ENCODE peak calls at places on chromosomes 6 and 20, in five cellular contexts. One of them, this sample, is unnamed.

GRCh38 chr6:53250137-53250760 is 98.5 kb downstream of the ELOVL5 start:
- DNase-seq in tibial artery: no peak
- DNase-seq in A673: no peak
- DNase-seq in mammary epithelial cell: peak; percentile 66
- DNase-seq in ascending aorta: no peak
- DNase-seq in this sample: peak; percentile 40

GRCh38 chr6:26054659-26054936 is 32.6 kb upstream of the HFE start:
- DNase-seq in tibial artery: no peak
- DNase-seq in A673: no peak
- DNase-seq in mammary epithelial cell: no peak
- DNase-seq in ascending aorta: no peak
- DNase-seq in this sample: no peak

GRCh38 chr6:154995241-154996162 is at the start of gene TIAM2:
- DNase-seq in tibial artery: no peak
- DNase-seq in A673: peak; percentile 30
- DNase-seq in mammary epithelial cell: no peak
- DNase-seq in ascending aorta: no peak
- DNase-seq in this sample: no peak

GRCh38 chr6:74574794-74575193 is 631.1 kb downstream of the COL12A1 start:
- DNase-seq in tibial artery: no peak
- DNase-seq in A673: peak; percentile 65
- DNase-seq in mammary epithelial cell: no peak
- DNase-seq in ascending aorta: no peak
- DNase-seq in this sample: no peak

GRCh38 chr6:17703256-17703694 is 3.5 kb downstream of the NUP153 start:
- DNase-seq in tibial artery: no peak
- DNase-seq in A673: peak; percentile 56
- DNase-seq in mammary epithelial cell: peak; percentile 80
- DNase-seq in ascending aorta: peak; percentile 71
- DNase-seq in this sample: peak; percentile 82

GRCh38 chr6:117338567-117338966 is 73.2 kb downstream of the VGLL2 start:
- DNase-seq in tibial artery: no peak
- DNase-seq in A673: no peak
- DNase-seq in mammary epithelial cell: no peak
- DNase-seq in ascending aorta: no peak
- DNase-seq in this sample: no peak

GRCh38 chr6:81938014-81938761 is 185.7 kb upstream of the TENT5A start:
- DNase-seq in tibial artery: no peak
- DNase-seq in A673: peak; percentile 83
- DNase-seq in mammary epithelial cell: peak; percentile 97
- DNase-seq in ascending aorta: no peak
- DNase-seq in this sample: peak; percentile 99

GRCh38 chr6:157531169-157531985 is 150.4 kb downstream of the ZDHHC14 start:
- DNase-seq in tibial artery: no peak
- DNase-seq in A673: no peak
- DNase-seq in mammary epithelial cell: no peak
- DNase-seq in ascending aorta: no peak
- DNase-seq in this sample: no peak

GRCh38 chr20:36754656-36755222 is 8.8 kb upstream of the NDRG3 start:
- DNase-seq in tibial artery: no peak
- DNase-seq in A673: peak; percentile 63
- DNase-seq in mammary epithelial cell: peak; percentile 53
- DNase-seq in ascending aorta: peak; percentile 67
- DNase-seq in this sample: no peak

GRCh38 chr6:134676307-134677281 is 273.3 kb downstream of the ALDH8A1 start:
- DNase-seq in tibial artery: no peak
- DNase-seq in A673: peak; percentile 83
- DNase-seq in mammary epithelial cell: no peak
- DNase-seq in ascending aorta: no peak
- DNase-seq in this sample: peak; percentile 54

GRCh38 chr20:24437322-24438090 is 31.9 kb upstream of the SYNDIG1 start:
- DNase-seq in tibial artery: no peak
- DNase-seq in A673: no peak
- DNase-seq in mammary epithelial cell: no peak
- DNase-seq in ascending aorta: no peak
- DNase-seq in this sample: no peak

GRCh38 chr6:57435475-57436163 is 118.2 kb downstream of the PRIM2 start:
- DNase-seq in tibial artery: no peak
- DNase-seq in A673: no peak
- DNase-seq in mammary epithelial cell: no peak
- DNase-seq in ascending aorta: no peak
- DNase-seq in this sample: no peak

GRCh38 chr6:111944541-111944940 is 71.3 kb upstream of the FYN start:
- DNase-seq in tibial artery: no peak
- DNase-seq in A673: no peak
- DNase-seq in mammary epithelial cell: no peak
- DNase-seq in ascending aorta: no peak
- DNase-seq in this sample: no peak

GRCh38 chr20:50274570-50275430 is 84.2 kb downstream of the CEBPB start:
- DNase-seq in tibial artery: peak; percentile 91
- DNase-seq in A673: no peak
- DNase-seq in mammary epithelial cell: no peak
- DNase-seq in ascending aorta: peak; percentile 87
- DNase-seq in this sample: no peak

GRCh38 chr20:32052792-32053362 is 835 bp downstream of the HCK start:
- DNase-seq in tibial artery: peak; percentile 76
- DNase-seq in A673: no peak
- DNase-seq in mammary epithelial cell: no peak
- DNase-seq in ascending aorta: peak; percentile 75
- DNase-seq in this sample: no peak

GRCh38 chr6:77173472-77174074 is 289.7 kb downstream of the HTR1B start:
- DNase-seq in tibial artery: no peak
- DNase-seq in A673: no peak
- DNase-seq in mammary epithelial cell: peak; percentile 5
- DNase-seq in ascending aorta: no peak
- DNase-seq in this sample: no peak

GRCh38 chr6:145733770-145734169 is 1.6 kb downstream of the EPM2A start:
- DNase-seq in tibial artery: no peak
- DNase-seq in A673: peak; percentile 49
- DNase-seq in mammary epithelial cell: no peak
- DNase-seq in ascending aorta: no peak
- DNase-seq in this sample: no peak

GRCh38 chr6:22466665-22467064 is 102.7 kb upstream of the HDGFL1 start:
- DNase-seq in tibial artery: no peak
- DNase-seq in A673: no peak
- DNase-seq in mammary epithelial cell: no peak
- DNase-seq in ascending aorta: no peak
- DNase-seq in this sample: no peak

GRCh38 chr6:142713959-142714358 is 231.0 kb downstream of the HIVEP2 start:
- DNase-seq in tibial artery: no peak
- DNase-seq in A673: no peak
- DNase-seq in mammary epithelial cell: no peak
- DNase-seq in ascending aorta: no peak
- DNase-seq in this sample: no peak

DNA sequence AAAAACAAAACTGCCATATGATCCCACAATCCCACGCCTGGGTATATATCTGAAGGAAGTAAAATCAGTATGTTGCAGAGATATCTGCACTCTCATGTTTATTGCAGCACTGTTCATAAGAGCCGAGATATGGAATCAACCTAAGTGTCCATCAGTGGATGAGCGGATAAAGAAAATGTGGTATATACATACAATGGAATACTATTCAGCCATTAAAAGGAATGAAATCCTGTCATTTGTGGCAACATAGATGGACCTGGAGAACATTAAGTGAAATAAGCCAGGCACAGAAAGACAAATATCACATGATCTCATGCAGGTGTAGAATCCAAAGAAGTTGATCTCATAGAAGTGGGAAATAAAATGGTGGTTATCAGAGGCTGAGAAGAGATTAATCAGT is 3.1 kb upstream of the ECHDC1 start:
- DNase-seq in tibial artery: no peak
- DNase-seq in A673: no peak
- DNase-seq in mammary epithelial cell: no peak
- DNase-seq in ascending aorta: no peak
- DNase-seq in this sample: no peak
- H3K4me1 ChIP-seq in tibial artery: peaks cover 15% of the 10 kb centered on the region
- H3K4me1 ChIP-seq in A673: peaks cover 10% of the 10 kb centered on the region
- H3K4me1 ChIP-seq in mammary epithelial cell: peaks cover 15% of the 10 kb centered on the region
- H3K4me1 ChIP-seq in ascending aorta: no peaks in the 10 kb centered on the region
- H3K4me1 ChIP-seq in this sample: peaks cover 7% of the 10 kb centered on the region

GRCh38 chr6:52063584-52064400 is 23.6 kb downstream of the PKHD1 start:
- DNase-seq in tibial artery: no peak
- DNase-seq in A673: peak; percentile 99
- DNase-seq in mammary epithelial cell: peak; percentile 57
- DNase-seq in ascending aorta: peak; percentile 63
- DNase-seq in this sample: peak; percentile 67
- TF ChIP-seq CTCF in tibial artery: no peak
- TF ChIP-seq CTCF in A673: peak; percentile 88
- TF ChIP-seq CTCF in mammary epithelial cell: peak; percentile 77
- TF ChIP-seq CTCF in ascending aorta: no peak
- TF ChIP-seq CTCF in this sample: peak; percentile 81

GRCh38 chr6:32108727-32109113 is 418 bp downstream of the TNXB start:
- DNase-seq in tibial artery: no peak
- DNase-seq in A673: no peak
- DNase-seq in mammary epithelial cell: no peak
- DNase-seq in ascending aorta: no peak
- DNase-seq in this sample: no peak

GRCh38 chr6:32108094-32108627 is 977 bp downstream of the TNXB start:
- DNase-seq in tibial artery: peak; percentile 86
- DNase-seq in A673: peak; percentile 40
- DNase-seq in mammary epithelial cell: no peak
- DNase-seq in ascending aorta: peak; percentile 85
- DNase-seq in this sample: no peak

GRCh38 chr6:32105433-32105832 is 3.7 kb downstream of the TNXB start:
- DNase-seq in tibial artery: no peak
- DNase-seq in A673: no peak
- DNase-seq in mammary epithelial cell: no peak
- DNase-seq in ascending aorta: no peak
- DNase-seq in this sample: no peak

GRCh38 chr6:32109114-32109764 is at the start of gene TNXB:
- DNase-seq in tibial artery: peak; percentile 70
- DNase-seq in A673: no peak
- DNase-seq in mammary epithelial cell: no peak
- DNase-seq in ascending aorta: no peak
- DNase-seq in this sample: no peak

DNA sequence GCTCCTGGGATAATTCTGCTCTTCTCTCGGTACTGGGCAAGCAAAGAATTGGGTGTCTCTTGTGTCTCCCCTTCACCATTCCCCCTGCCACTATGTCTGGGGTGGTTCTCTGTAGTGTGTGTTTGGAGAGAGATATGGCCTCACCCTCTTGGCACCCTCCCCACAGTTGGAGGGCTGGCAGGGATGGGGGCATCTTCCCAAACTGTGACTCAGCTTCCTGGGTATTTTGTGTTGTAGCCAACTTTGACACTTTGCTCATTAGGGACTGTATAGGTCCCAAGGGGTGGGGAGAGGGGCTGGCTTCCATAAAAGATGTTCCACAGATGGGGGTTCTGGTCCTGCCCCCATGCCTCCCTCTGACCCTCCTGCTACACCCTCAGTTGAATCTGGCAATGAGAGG is 1.7 kb downstream of the TNXB start:
- DNase-seq in tibial artery: peak; percentile 82
- DNase-seq in A673: peak; percentile 46
- DNase-seq in mammary epithelial cell: no peak
- DNase-seq in ascending aorta: peak; percentile 80
- DNase-seq in this sample: no peak
- H3K27ac ChIP-seq in tibial artery: peak overlapping the region; percentile 81
- H3K27ac ChIP-seq in A673: no peak overlapping the region
- H3K27ac ChIP-seq in mammary epithelial cell: no peak overlapping the region
- H3K27ac ChIP-seq in ascending aorta: peak overlapping the region; percentile 68
- H3K27ac ChIP-seq in this sample: no peak overlapping the region

DNA sequence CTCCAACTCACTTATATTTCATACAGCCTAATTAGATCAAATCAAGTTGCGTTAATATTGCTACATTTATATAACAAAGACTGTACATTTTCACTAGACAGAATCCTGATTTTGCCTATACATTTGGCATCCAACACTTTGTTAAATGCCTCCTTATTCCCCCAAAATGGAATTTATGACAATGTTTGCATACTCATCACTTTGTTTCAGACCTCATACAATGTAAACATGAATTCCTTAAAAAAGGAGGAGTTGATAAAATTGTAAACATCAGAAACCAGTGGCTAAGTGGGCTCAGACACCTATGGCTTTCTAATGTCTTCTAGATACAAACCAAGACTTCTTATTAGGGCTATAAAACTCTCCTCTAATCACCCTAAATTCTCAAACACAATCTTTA is 87.3 kb downstream of the CHD6 start:
- DNase-seq in tibial artery: no peak
- DNase-seq in A673: no peak
- DNase-seq in mammary epithelial cell: no peak
- DNase-seq in ascending aorta: no peak
- DNase-seq in this sample: no peak
- H3K4me1 ChIP-seq in tibial artery: peaks cover 17% of the 10 kb centered on the region
- H3K4me1 ChIP-seq in A673: peaks cover 6% of the 10 kb centered on the region
- H3K4me1 ChIP-seq in mammary epithelial cell: peaks cover 3% of the 10 kb centered on the region
- H3K4me1 ChIP-seq in ascending aorta: peaks cover 4% of the 10 kb centered on the region
- H3K4me1 ChIP-seq in this sample: no peaks in the 10 kb centered on the region